ENCODE peak calls at places on chromosomes 11 and 22, in five cellular contexts. F, T, M, V and C are unnamed samples.

GRCh38 chr11:118644496-118644895 is 35.0 kb downstream of the TREH start:
- DNase-seq in F (no peak), T (no peak), M (no peak), V (no peak), C (no peak)

GRCh38 chr22:50141891-50142363 is 28.6 kb upstream of the PANX2 start:
- DNase-seq in F (no peak), T (no peak), M (no peak), V (no peak), C (no peak)

GRCh38 chr11:128891912-128892398 is 799 bp downstream of the KCNJ5 start:
- DNase-seq in F (no peak), T (no peak), M (no peak), V (no peak), C (no peak)

GRCh38 chr22:33883961-33884808 is 36.1 kb downstream of the LARGE1 start:
- DNase-seq in F (no peak), T (no peak), M (no peak), V (no peak), C (no peak)

GRCh38 chr11:72897506-72897905 is 83.3 kb downstream of the ATG16L2 start:
- DNase-seq in F (no peak), T (no peak), M (no peak), V (no peak), C (no peak)

GRCh38 chr11:34464591-34465036 is 25.9 kb downstream of the CAT start:
- DNase-seq in F (no peak), T (no peak), M (no peak), V (no peak), C (no peak)

GRCh38 chr11:133955945-133956421 is 785 bp downstream of the IGSF9B start:
- DNase-seq in F (no peak), T (no peak), M (no peak), V (no peak), C (no peak)

GRCh38 chr11:73538381-73538872 is 59.5 kb downstream of the FAM168A start:
- DNase-seq in F (no peak), T (no peak), M (no peak), V (no peak), C (peak; percentile 62)

GRCh38 chr22:36368359-36368983 is 19.3 kb downstream of the MYH9 start:
- DNase-seq in F (no peak), T (no peak), M (no peak), V (no peak), C (peak; percentile 83)

GRCh38 chr22:38871360-38872171 is 450 bp downstream of the CBX6 start:
- DNase-seq in F (no peak), T (no peak), M (no peak), V (no peak), C (no peak)

GRCh38 chr22:40399661-40400060 is 29.3 kb downstream of the SGSM3 start:
- DNase-seq in F (no peak), T (no peak), M (no peak), V (no peak), C (no peak)

GRCh38 chr22:26923498-26923897 is 266.1 kb downstream of the MIAT start:
- DNase-seq in F (no peak), T (no peak), M (no peak), V (no peak), C (no peak)

GRCh38 chr11:1310772-1311468 is 1.5 kb upstream of the TOLLIP start:
- DNase-seq in F (no peak), T (no peak), M (no peak), V (peak; percentile 55), C (no peak)

GRCh38 chr11:10902301-10902700 is 44.4 kb upstream of the ZBED5 start:
- DNase-seq in F (no peak), T (no peak), M (no peak), V (no peak), C (no peak)

GRCh38 chr11:131423715-131424114 is 53.3 kb downstream of the NTM start:
- DNase-seq in F (no peak), T (no peak), M (no peak), V (no peak), C (no peak)

GRCh38 chr11:130180491-130180890 is 20.9 kb downstream of the ST14 start:
- DNase-seq in F (no peak), T (no peak), M (no peak), V (no peak), C (peak; percentile 54)

GRCh38 chr22:50469377-50470305 is 5.2 kb downstream of the SBF1 start:
- DNase-seq in F (no peak), T (peak; percentile 61), M (peak; percentile 98), V (peak; percentile 97), C (no peak)

GRCh38 chr11:66231561-66231960 is 36.9 kb upstream of the RAB1B start:
- DNase-seq in F (peak; percentile 20), T (no peak), M (no peak), V (no peak), C (no peak)

GRCh38 chr22:27810566-27810965 is 9.0 kb upstream of the MN1 start:
- DNase-seq in F (peak; percentile 20), T (no peak), M (no peak), V (no peak), C (peak; percentile 84)

GRCh38 chr11:108632041-108632440 is 32.8 kb upstream of the DDX10 start:
- DNase-seq in F (no peak), T (no peak), M (no peak), V (no peak), C (no peak)

GRCh38 chr11:46916669-46917108 is 1.7 kb downstream of the LRP4 start:
- DNase-seq in F (peak; percentile 22), T (no peak), M (no peak), V (no peak), C (peak; percentile 82)

GRCh38 chr11:28679795-28680194 is 571.6 kb downstream of the METTL15 start:
- DNase-seq in F (no peak), T (no peak), M (no peak), V (no peak), C (peak; percentile 76)

GRCh38 chr11:35083181-35084061 is 55.5 kb upstream of the CD44 start:
- DNase-seq in F (no peak), T (no peak), M (peak; percentile 39), V (peak; percentile 46), C (peak; percentile 99)